ENCODE peak calls at places on chromosomes 16 and 17, in five cellular contexts. Z is brain microvascular endothelial cell, A is body of pancreas, Q is MM.1S, H is DND-41. D is an unnamed sample.
A peak's percentile ranks its signal among the peaks of the same experiment; 100 is the strongest.

GRCh38 chr17:49703557-49704277 is 4.0 kb downstream of the SLC35B1 start:
- DNase-seq in Z (peak; percentile 17), A (peak; percentile 31), Q (peak; percentile 35), H (peak; percentile 24), D (no peak)

GRCh38 chr17:29019475-29020181 is 13.8 kb upstream of the SEZ6 start:
- DNase-seq in Z (no peak), A (peak; percentile 29), Q (no peak), H (no peak), D (no peak)

GRCh38 chr16:85398688-85399582 is 214.2 kb upstream of the GSE1 start:
- DNase-seq in Z (no peak), A (no peak), Q (no peak), H (peak; percentile 5), D (no peak)

GRCh38 chr16:27628216-27628945 is 78.4 kb downstream of the KATNIP start:
- DNase-seq in Z (no peak), A (no peak), Q (no peak), H (peak; percentile 17), D (no peak)

GRCh38 chr16:89343501-89344291 is 126.2 kb downstream of the ZNF778 start:
- DNase-seq in Z (no peak), A (no peak), Q (no peak), H (no peak), D (no peak)

GRCh38 chr17:33980193-33980592 is 274.9 kb upstream of the CCL2 start:
- DNase-seq in Z (no peak), A (no peak), Q (no peak), H (no peak), D (no peak)

GRCh38 chr17:65794572-65794971 is 233.1 kb upstream of the AXIN2 start:
- DNase-seq in Z (peak; percentile 11), A (peak; percentile 11), Q (peak; percentile 37), H (no peak), D (peak; percentile 45)

GRCh38 chr17:48037036-48037881 is at the start of gene COPZ2:
- DNase-seq in Z (no peak), A (peak; percentile 74), Q (peak; percentile 49), H (no peak), D (no peak)

GRCh38 chr16:21722771-21723460 is 59.1 kb downstream of the OTOA start:
- DNase-seq in Z (no peak), A (no peak), Q (no peak), H (no peak), D (no peak)

GRCh38 chr16:21723532-21723931 is 59.8 kb downstream of the OTOA start:
- DNase-seq in Z (no peak), A (no peak), Q (no peak), H (no peak), D (no peak)

DNA sequence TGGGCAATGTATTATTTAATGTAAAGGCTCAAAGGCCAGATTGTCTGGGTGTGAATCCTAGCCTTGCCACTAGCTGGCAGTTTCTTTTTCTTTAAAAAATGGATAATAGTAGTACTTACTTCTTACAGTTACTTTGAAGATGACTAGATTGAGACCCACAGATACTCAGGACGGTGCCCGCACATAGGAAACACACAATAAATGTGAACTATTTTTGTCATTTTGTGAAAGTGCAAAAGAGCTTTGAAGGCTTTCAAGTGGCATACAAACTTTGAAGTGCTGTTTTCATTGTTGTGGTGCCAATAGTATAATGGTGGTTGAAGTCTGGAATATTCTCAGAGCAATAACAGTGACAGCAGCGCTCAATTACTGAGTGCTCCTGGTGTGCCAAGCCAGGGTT is 63.6 kb downstream of the OTOA start:
- DNase-seq in Z (no peak), A (no peak), Q (no peak), H (no peak), D (no peak)
- TF ChIP-seq CTCF in Z (no peak), A (no peak), Q (no peak), H (no peak), D (no peak)

GRCh38 chr17:21841839-21842238 is 149.5 kb downstream of the KCNJ18 start:
- DNase-seq in Z (no peak), A (no peak), Q (no peak), H (no peak), D (no peak)
- H3K27ac ChIP-seq in Z (no peak overlapping the region), A (no peak overlapping the region), Q (no peak overlapping the region), H (no peak overlapping the region), D (no peak overlapping the region)

GRCh38 chr17:64387545-64388171 is 3.0 kb downstream of the PECAM1 start:
- DNase-seq in Z (no peak), A (no peak), Q (no peak), H (no peak), D (no peak)

GRCh38 chr17:64388961-64389565 is 1.6 kb downstream of the PECAM1 start:
- DNase-seq in Z (no peak), A (no peak), Q (no peak), H (no peak), D (no peak)

GRCh38 chr17:64386412-64387144 is 4.1 kb downstream of the PECAM1 start:
- DNase-seq in Z (no peak), A (no peak), Q (no peak), H (no peak), D (no peak)

GRCh38 chr17:64385187-64386083 is 5.2 kb downstream of the PECAM1 start:
- DNase-seq in Z (peak; percentile 85), A (peak; percentile 50), Q (no peak), H (no peak), D (peak; percentile 77)

GRCh38 chr17:64387145-64387473 is 3.6 kb downstream of the PECAM1 start:
- DNase-seq in Z (no peak), A (no peak), Q (no peak), H (no peak), D (no peak)
- TF ChIP-seq CTCF in Z (no peak), A (no peak), Q (no peak), H (no peak), D (no peak)

GRCh38 chr16:53084141-53084541 is 29.4 kb downstream of the CHD9 start:
- DNase-seq in Z (no peak), A (no peak), Q (no peak), H (no peak), D (peak; percentile 76)
- H3K27ac ChIP-seq in Z (no peak overlapping the region), A (no peak overlapping the region), Q (no peak overlapping the region), H (no peak overlapping the region), D (peak overlapping the region; percentile 98)